ENCODE peak calls at places on chromosomes 7 and 10, in nine cellular contexts. J is HCT116; D is ovary; F is CD4-positive, CD25-positive, alpha-beta regulatory T cell; Z is cardiac muscle cell; Q is BE2C; I is fibroblast of pulmonary artery; W is endothelial cell of umbilical vein; K is fibroblast of the aortic adventitia. N is an unnamed sample.
A peak's percentile ranks its signal among the peaks of the same experiment; 100 is the strongest.

GRCh38 chr7:155108144-155108901 is 38.2 kb downstream of the HTR5A start:
- DNase-seq in J (no peak), D (no peak), F (no peak), Z (no peak), Q (no peak), I (no peak), W (no peak), K (no peak), N (no peak)

GRCh38 chr10:70576803-70577517 is 25.6 kb downstream of the PRF1 start:
- DNase-seq in J (no peak), D (no peak), F (no peak), Z (no peak), Q (no peak), I (peak; percentile 17), W (no peak), K (peak; percentile 42), N (no peak)

GRCh38 chr7:129986600-129986999 is 33.8 kb upstream of the UBE2H start:
- DNase-seq in J (no peak), D (no peak), F (no peak), Z (no peak), Q (no peak), I (no peak), W (no peak), K (no peak), N (no peak)

GRCh38 chr10:89699581-89700064 is 1.8 kb upstream of the KIF20B start:
- DNase-seq in J (no peak), D (no peak), F (no peak), Z (no peak), Q (no peak), I (peak; percentile 36), W (no peak), K (peak; percentile 47), N (no peak)

GRCh38 chr10:20006169-20006870 is 190.1 kb downstream of the PLXDC2 start:
- DNase-seq in J (no peak), D (no peak), F (no peak), Z (no peak), Q (no peak), I (peak; percentile 44), W (no peak), K (peak; percentile 2), N (no peak)

GRCh38 chr7:122329145-122329802 is 24.7 kb upstream of the FEZF1 start:
- DNase-seq in J (no peak), D (no peak), F (no peak), Z (no peak), Q (no peak), I (no peak), W (no peak), K (no peak), N (no peak)

GRCh38 chr7:22179442-22179879 is 177.5 kb downstream of the RAPGEF5 start:
- DNase-seq in J (no peak), D (no peak), F (no peak), Z (no peak), Q (no peak), I (no peak), W (no peak), K (peak; percentile 31), N (peak; percentile 10)

GRCh38 chr10:119761106-119761505 is 35.3 kb downstream of the INPP5F start:
- DNase-seq in J (no peak), D (no peak), F (no peak), Z (no peak), Q (no peak), I (peak; percentile 84), W (peak; percentile 64), K (peak; percentile 80), N (peak; percentile 19)

GRCh38 chr10:45006631-45007030 is 5.9 kb downstream of the ZNF22 start:
- DNase-seq in J (no peak), D (no peak), F (no peak), Z (no peak), Q (no peak), I (no peak), W (no peak), K (no peak), N (no peak)

DNA sequence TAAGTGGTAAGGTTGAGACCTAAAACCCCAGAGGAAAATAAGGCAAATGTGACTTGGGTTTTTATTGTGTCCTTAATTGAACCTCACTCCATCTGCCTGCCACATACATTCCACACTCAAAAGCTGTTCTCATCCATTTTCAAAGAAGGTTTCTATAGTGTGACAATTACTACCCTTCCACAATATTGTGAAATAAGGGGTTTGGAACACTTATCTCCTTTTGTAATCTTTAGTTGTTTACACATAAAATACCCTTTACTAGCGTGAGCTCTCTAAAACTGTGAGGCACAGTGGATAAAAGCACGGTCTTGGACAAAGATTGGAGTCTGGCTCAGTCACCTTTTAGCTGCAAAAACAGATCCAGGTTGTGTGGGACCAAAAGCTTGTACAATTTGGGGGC is 166.6 kb downstream of the THSD7A start:
- DNase-seq in J (no peak), D (no peak), F (no peak), Z (no peak), Q (no peak), I (no peak), W (no peak), K (no peak), N (no peak)
- H3K4me3 ChIP-seq in J (no peak overlapping the region), D (no peak overlapping the region), F (no peak overlapping the region), Z (no peak overlapping the region), Q (no peak overlapping the region), I (no peak overlapping the region), W (no peak overlapping the region), K (no peak overlapping the region), N (no peak overlapping the region)

GRCh38 chr7:140655511-140656408 is 15.1 kb upstream of the DENND2A start:
- DNase-seq in J (no peak), D (peak; percentile 9), F (no peak), Z (no peak), Q (no peak), I (no peak), W (no peak), K (no peak), N (no peak)
- H3K4me3 ChIP-seq in J (no peak overlapping the region), D (no peak overlapping the region), F (peak overlapping the region; percentile 51), Z (no peak overlapping the region), Q (no peak overlapping the region), I (no peak overlapping the region), W (no peak overlapping the region), K (no peak overlapping the region), N (no peak overlapping the region)

GRCh38 chr10:75773813-75774547 is 342.6 kb downstream of the LRMDA start:
- DNase-seq in J (no peak), D (no peak), F (no peak), Z (no peak), Q (no peak), I (no peak), W (no peak), K (no peak), N (no peak)

GRCh38 chr10:75773139-75773801 is 341.8 kb downstream of the LRMDA start:
- DNase-seq in J (no peak), D (no peak), F (no peak), Z (no peak), Q (no peak), I (peak; percentile 68), W (no peak), K (peak; percentile 41), N (peak; percentile 85)

GRCh38 chr10:75770634-75771081 is 339.2 kb downstream of the LRMDA start:
- DNase-seq in J (no peak), D (no peak), F (no peak), Z (no peak), Q (no peak), I (peak; percentile 12), W (no peak), K (peak; percentile 75), N (no peak)

GRCh38 chr10:75771606-75772005 is 340.2 kb downstream of the LRMDA start:
- DNase-seq in J (no peak), D (no peak), F (no peak), Z (no peak), Q (no peak), I (no peak), W (no peak), K (no peak), N (no peak)

GRCh38 chr10:75772153-75772887 is 340.9 kb downstream of the LRMDA start:
- DNase-seq in J (no peak), D (no peak), F (peak; percentile 8), Z (no peak), Q (no peak), I (no peak), W (no peak), K (peak; percentile 67), N (no peak)
- H3K4me3 ChIP-seq in J (no peak overlapping the region), D (peak overlapping the region; percentile 33), F (peak overlapping the region; percentile 94), Z (no peak overlapping the region), Q (no peak overlapping the region), I (no peak overlapping the region), W (no peak overlapping the region), K (peak overlapping the region; percentile 15), N (no peak overlapping the region)

GRCh38 chr7:107999814-108000560 is 3.0 kb downstream of the LAMB1 start:
- DNase-seq in J (no peak), D (no peak), F (no peak), Z (no peak), Q (no peak), I (no peak), W (peak; percentile 82), K (peak; percentile 21), N (no peak)
- H3K4me3 ChIP-seq in J (no peak overlapping the region), D (no peak overlapping the region), F (no peak overlapping the region), Z (no peak overlapping the region), Q (no peak overlapping the region), I (peak overlapping the region; percentile 94), W (peak overlapping the region; percentile 84), K (peak overlapping the region; percentile 48), N (peak overlapping the region; percentile 89)

GRCh38 chr7:82364671-82365070 is 78.9 kb downstream of the CACNA2D1 start:
- DNase-seq in J (no peak), D (no peak), F (no peak), Z (no peak), Q (no peak), I (no peak), W (no peak), K (no peak), N (no peak)

GRCh38 chr7:82360591-82361386 is 82.8 kb downstream of the CACNA2D1 start:
- DNase-seq in J (no peak), D (no peak), F (no peak), Z (peak; percentile 14), Q (no peak), I (no peak), W (no peak), K (no peak), N (no peak)

GRCh38 chr7:82359426-82359825 is 84.2 kb downstream of the CACNA2D1 start:
- DNase-seq in J (no peak), D (no peak), F (no peak), Z (no peak), Q (no peak), I (no peak), W (no peak), K (no peak), N (no peak)

GRCh38 chr7:82364048-82364447 is 79.5 kb downstream of the CACNA2D1 start:
- DNase-seq in J (no peak), D (no peak), F (no peak), Z (no peak), Q (no peak), I (no peak), W (no peak), K (no peak), N (no peak)

DNA sequence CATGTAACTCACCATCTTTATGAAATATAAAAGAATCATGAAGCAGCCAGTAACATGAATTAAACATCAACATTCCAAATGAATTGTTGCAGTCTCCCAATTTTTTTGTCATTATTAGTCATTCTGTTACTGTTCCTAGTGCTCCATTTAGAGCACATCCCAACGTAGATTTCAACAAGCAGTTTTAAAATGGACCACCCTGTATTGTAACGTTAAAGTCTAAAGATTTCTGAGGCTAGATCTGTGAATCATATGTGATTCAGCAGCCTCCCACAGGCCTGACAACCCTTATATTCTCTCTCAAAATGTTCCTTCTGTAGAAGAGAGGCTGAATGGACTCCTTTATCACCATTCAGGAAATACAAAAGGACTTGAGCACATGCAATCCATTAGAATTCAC is 81.4 kb downstream of the CACNA2D1 start:
- DNase-seq in J (no peak), D (no peak), F (no peak), Z (no peak), Q (no peak), I (peak; percentile 61), W (no peak), K (peak; percentile 77), N (peak; percentile 51)
- H3K4me3 ChIP-seq in J (no peak overlapping the region), D (no peak overlapping the region), F (no peak overlapping the region), Z (no peak overlapping the region), Q (no peak overlapping the region), I (no peak overlapping the region), W (no peak overlapping the region), K (no peak overlapping the region), N (no peak overlapping the region)